ENCODE peak calls at places on chromosome 7, in six cellular contexts. W is IMR-90, Q is mesenchymal stem cell, D is mesendoderm, L is neuronal stem cell, Y is H1. J is an unnamed sample.

GRCh38 chr7:36430171-36430570 is 40.5 kb downstream of the ANLN start:
- DNase-seq in W (peak), Q (no peak), D (no peak), L (no peak), Y (no peak), J (no peak)

GRCh38 chr7:37999673-38000072 is 79.2 kb downstream of the EPDR1 start:
- DNase-seq in W (no peak), Q (no peak), D (no peak), L (no peak), Y (no peak), J (no peak)

GRCh38 chr7:2446676-2447075 is 29.5 kb downstream of the GRIFIN start:
- DNase-seq in W (no peak), Q (no peak), D (no peak), L (no peak), Y (no peak), J (no peak)

GRCh38 chr7:67625257-67625713 is 628.7 kb downstream of the TYW1 start:
- DNase-seq in W (peak), Q (peak), D (peak), L (peak), Y (peak), J (peak)

GRCh38 chr7:23349484-23350157 is 50.5 kb downstream of the MALSU1 start:
- DNase-seq in W (peak), Q (peak), D (peak), L (peak), Y (no peak), J (no peak)

GRCh38 chr7:45563804-45564461 is 10.2 kb upstream of the ADCY1 start:
- DNase-seq in W (no peak), Q (no peak), D (no peak), L (no peak), Y (no peak), J (no peak)

GRCh38 chr7:64867863-64868440 is 35.1 kb upstream of the ZNF273 start:
- DNase-seq in W (no peak), Q (no peak), D (no peak), L (no peak), Y (no peak), J (peak)

GRCh38 chr7:67916571-67916970 is 919.9 kb downstream of the TYW1 start:
- DNase-seq in W (no peak), Q (no peak), D (peak), L (no peak), Y (no peak), J (no peak)

GRCh38 chr7:30412810-30413504 is 65.6 kb downstream of the NOD1 start:
- DNase-seq in W (peak), Q (peak), D (peak), L (peak), Y (peak), J (peak)

GRCh38 chr7:72335561-72336381 is 76.4 kb downstream of the CALN1 start:
- DNase-seq in W (no peak), Q (no peak), D (peak), L (no peak), Y (peak), J (peak)

GRCh38 chr7:93148135-93148534 is at the start of gene SAMD9L:
- DNase-seq in W (peak), Q (peak), D (no peak), L (no peak), Y (no peak), J (no peak)

GRCh38 chr7:120360918-120361317 is 87.9 kb downstream of the KCND2 start:
- DNase-seq in W (no peak), Q (no peak), D (peak), L (no peak), Y (no peak), J (no peak)

GRCh38 chr7:90661290-90662151 is 65.4 kb downstream of the CDK14 start:
- DNase-seq in W (peak), Q (no peak), D (peak), L (no peak), Y (no peak), J (no peak)

GRCh38 chr7:100089458-100090201 is 861 bp downstream of the COPS6 start:
- DNase-seq in W (peak), Q (peak), D (no peak), L (no peak), Y (no peak), J (no peak)

GRCh38 chr7:12741951-12742575 is 54.6 kb downstream of the ARL4A start:
- DNase-seq in W (peak), Q (no peak), D (no peak), L (no peak), Y (no peak), J (no peak)

GRCh38 chr7:22842383-22842903 is 19.8 kb upstream of the TOMM7 start:
- DNase-seq in W (no peak), Q (no peak), D (peak), L (no peak), Y (no peak), J (no peak)

GRCh38 chr7:55100172-55100961 is 81.5 kb downstream of the EGFR start:
- DNase-seq in W (peak), Q (no peak), D (no peak), L (no peak), Y (no peak), J (no peak)

GRCh38 chr7:7972927-7973594 is 4.5 kb downstream of the GLCCI1 start:
- DNase-seq in W (no peak), Q (peak), D (no peak), L (no peak), Y (no peak), J (no peak)

GRCh38 chr7:126803060-126803665 is 449.6 kb downstream of the GRM8 start:
- DNase-seq in W (peak), Q (peak), D (peak), L (peak), Y (peak), J (peak)

GRCh38 chr7:74672343-74672915 is 14.9 kb downstream of the GTF2I start:
- DNase-seq in W (no peak), Q (peak), D (no peak), L (no peak), Y (no peak), J (no peak)

GRCh38 chr7:155094636-155095035 is 24.5 kb downstream of the HTR5A start:
- DNase-seq in W (no peak), Q (no peak), D (no peak), L (no peak), Y (no peak), J (no peak)

GRCh38 chr7:156147104-156147503 is 334.8 kb upstream of the SHH start:
- DNase-seq in W (no peak), Q (no peak), D (no peak), L (no peak), Y (no peak), J (no peak)

GRCh38 chr7:50781371-50781770 is 1.3 kb downstream of the GRB10 start:
- DNase-seq in W (no peak), Q (no peak), D (no peak), L (no peak), Y (no peak), J (no peak)

GRCh38 chr7:47520408-47520807 is 61.5 kb downstream of the TNS3 start:
- DNase-seq in W (peak), Q (peak), D (no peak), L (no peak), Y (no peak), J (no peak)

GRCh38 chr7:17564678-17565209 is 266.3 kb downstream of the AHR start:
- DNase-seq in W (peak), Q (peak), D (no peak), L (no peak), Y (no peak), J (no peak)

GRCh38 chr7:28144266-28144665 is 36.3 kb downstream of the JAZF1 start:
- DNase-seq in W (no peak), Q (no peak), D (peak), L (peak), Y (no peak), J (peak)

GRCh38 chr7:103866919-103867318 is 122.5 kb downstream of the RELN start:
- DNase-seq in W (no peak), Q (no peak), D (no peak), L (no peak), Y (no peak), J (no peak)

GRCh38 chr7:105438847-105439173 is 50.1 kb upstream of the SRPK2 start:
- DNase-seq in W (no peak), Q (no peak), D (peak), L (no peak), Y (no peak), J (peak)

GRCh38 chr7:101154693-101155102 is 422 bp downstream of the AP1S1 start:
- DNase-seq in W (no peak), Q (no peak), D (no peak), L (no peak), Y (peak), J (no peak)

DNA sequence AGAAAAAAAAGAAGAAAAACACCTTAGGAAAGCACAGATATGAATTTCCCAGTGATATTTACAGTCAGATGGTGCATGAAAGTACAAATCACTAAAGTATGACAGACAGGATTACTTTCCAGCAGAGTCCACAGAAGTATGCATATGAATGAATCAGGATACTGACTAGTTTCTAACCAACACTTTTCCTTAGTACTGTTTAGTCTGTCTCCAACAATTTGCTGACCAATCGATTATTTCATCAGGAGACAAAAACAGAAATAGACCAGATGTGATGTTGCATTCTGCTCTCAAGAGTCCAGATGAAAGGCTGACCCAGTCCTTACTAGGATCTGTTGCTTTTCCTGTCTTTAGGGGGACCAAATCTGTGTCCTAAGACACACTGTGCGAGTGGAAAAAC is 14.6 kb downstream of the SLC35B4 start:
- DNase-seq in W (peak), Q (peak), D (no peak), L (no peak), Y (no peak), J (no peak)
- H3K4ac ChIP-seq in W (no peak), Q (no peak), D (no peak), L (no peak), Y (no peak), J (no peak)

GRCh38 chr7:20075415-20075814 is 141.8 kb downstream of the MACC1 start:
- DNase-seq in W (no peak), Q (no peak), D (no peak), L (no peak), Y (no peak), J (no peak)
- H3K4ac ChIP-seq in W (no peak), Q (no peak), D (no peak), L (no peak), Y (no peak), J (no peak)

DNA sequence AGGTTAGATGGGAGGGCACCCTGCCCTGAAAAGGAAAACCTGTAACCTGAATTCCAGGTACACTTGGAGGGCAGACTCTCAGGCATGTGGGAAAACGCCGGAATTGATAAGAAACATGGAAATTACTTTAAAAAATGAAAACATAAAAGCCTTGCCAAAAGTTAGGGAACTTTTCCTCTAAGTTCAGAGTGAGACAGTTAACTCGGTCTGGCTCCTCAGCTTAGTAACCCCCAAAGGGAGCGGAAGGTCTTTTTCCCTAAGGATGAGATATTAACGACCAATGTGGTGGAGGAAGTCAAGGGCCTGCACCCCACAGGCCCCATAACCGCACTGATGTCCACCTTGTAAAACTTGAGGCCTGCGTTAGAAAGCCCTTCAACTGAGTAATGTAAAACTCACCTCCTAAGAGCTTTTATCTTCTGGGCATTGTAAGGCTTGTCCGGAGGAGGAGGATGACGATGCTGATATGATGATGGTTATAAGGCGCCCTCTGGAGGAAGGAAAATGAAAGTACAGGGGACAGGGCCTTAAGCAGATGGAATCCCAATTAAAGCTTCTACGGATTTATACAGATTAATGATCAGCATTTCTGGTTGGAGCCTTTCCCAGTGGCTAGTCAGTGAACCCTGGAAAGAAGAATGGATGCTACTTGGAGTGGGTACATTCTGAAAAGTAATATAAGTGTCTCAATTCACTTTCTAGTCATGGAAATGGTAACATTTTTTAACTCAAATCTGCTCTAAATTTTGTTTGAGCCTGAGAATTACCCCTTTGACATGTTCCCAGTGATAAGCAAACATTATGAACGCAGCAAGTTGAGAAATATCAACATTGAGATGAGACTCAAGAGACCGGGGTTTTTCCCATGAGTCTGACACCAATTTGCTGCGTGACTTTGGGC is 696 bp downstream of the COL1A2 start:
- DNase-seq in W (peak), Q (peak), D (peak), L (peak), Y (peak), J (peak)
- H3K4ac ChIP-seq in W (peak), Q (peak), D (peak), L (no peak), Y (no peak), J (no peak)

GRCh38 chr7:24731313-24731712 is 26.0 kb downstream of the GSDME start:
- DNase-seq in W (no peak), Q (no peak), D (no peak), L (no peak), Y (no peak), J (no peak)

GRCh38 chr7:24734306-24734705 is 23.0 kb downstream of the GSDME start:
- DNase-seq in W (peak), Q (no peak), D (no peak), L (no peak), Y (no peak), J (no peak)

GRCh38 chr7:24730018-24730369 is 27.3 kb downstream of the GSDME start:
- DNase-seq in W (no peak), Q (no peak), D (no peak), L (no peak), Y (no peak), J (no peak)

GRCh38 chr7:24732646-24733413 is 24.4 kb downstream of the GSDME start:
- DNase-seq in W (peak), Q (peak), D (peak), L (no peak), Y (no peak), J (no peak)

DNA sequence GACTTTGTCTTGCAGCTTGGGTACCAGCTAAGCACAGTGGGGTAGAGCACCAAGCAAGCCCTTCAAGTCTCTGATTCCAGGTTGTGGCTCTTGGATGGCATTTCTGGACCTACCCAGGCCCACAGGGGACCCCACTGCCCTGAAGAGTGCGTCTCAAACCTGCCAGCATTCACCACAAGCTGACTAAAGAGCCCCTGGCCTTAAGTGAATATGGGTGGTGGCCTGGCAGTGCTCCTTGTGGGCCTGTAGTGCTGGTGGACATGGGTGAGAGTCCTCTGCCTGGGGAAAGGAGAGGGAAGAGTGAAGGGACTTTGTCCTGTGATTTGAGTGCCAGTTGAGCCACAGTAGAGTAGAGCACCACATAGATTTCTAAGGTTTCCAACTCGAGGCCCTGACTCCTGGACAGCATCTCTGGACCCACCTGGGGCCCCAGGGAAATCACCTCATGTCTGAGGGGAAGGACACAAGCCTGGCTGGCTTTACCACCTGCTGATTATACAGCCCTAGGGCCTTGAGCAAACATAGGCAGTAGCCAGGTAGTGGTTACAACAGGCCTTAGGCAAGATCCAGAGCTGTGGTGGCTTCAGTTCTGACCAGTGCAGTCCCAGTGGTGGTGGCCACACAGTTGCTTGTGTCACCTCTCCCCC is 23.7 kb downstream of the GSDME start:
- DNase-seq in W (no peak), Q (no peak), D (no peak), L (no peak), Y (no peak), J (no peak)
- H3K4ac ChIP-seq in W (peak), Q (peak), D (no peak), L (no peak), Y (peak), J (no peak)

J was measured in H9.